ENCODE peak calls at places on chromosomes 13 and 19, in four cellular contexts. A is dorsolateral prefrontal cortex; Z is choroid plexus epithelial cell; B is CD8-positive, alpha-beta T cell. U is an unnamed sample.

GRCh38 chr19:7637374-7638256 is 705 bp downstream of the STXBP2 start:
- DNase-seq in Z (peak; percentile 47), B (no peak), A (no peak), U (peak; percentile 17)

GRCh38 chr13:97934590-97934989 is 18.9 kb upstream of the IPO5 start:
- DNase-seq in B (no peak), A (no peak), Z (no peak), U (peak; percentile 51)

GRCh38 chr19:55210120-55210493 is 806 bp upstream of the PTPRH start:
- DNase-seq in Z (peak; percentile 92), B (no peak), A (no peak), U (peak; percentile 90)

GRCh38 chr13:105920375-105920774 is 615.1 kb downstream of the EFNB2 start:
- DNase-seq in B (no peak), A (no peak), Z (peak; percentile 83), U (peak; percentile 59)

GRCh38 chr19:11551603-11552235 is 7.3 kb downstream of the ELOF1 start:
- DNase-seq in A (no peak), B (no peak), Z (no peak), U (no peak)

GRCh38 chr19:39247701-39248664 is 673 bp downstream of the IFNL4 start:
- DNase-seq in Z (no peak), B (no peak), A (no peak), U (peak; percentile 8)

GRCh38 chr13:41352935-41353801 is 42.1 kb downstream of the NAA16 start:
- DNase-seq in B (peak; percentile 67), Z (peak; percentile 73), A (no peak), U (peak; percentile 80)

GRCh38 chr13:110103026-110103425 is 203.9 kb downstream of the COL4A1 start:
- DNase-seq in B (no peak), Z (peak; percentile 52), A (no peak), U (no peak)

GRCh38 chr13:77678691-77679090 is 18.8 kb upstream of the SLAIN1 start:
- DNase-seq in B (no peak), A (no peak), Z (no peak), U (no peak)

GRCh38 chr13:30256713-30257432 is 50.5 kb downstream of the KATNAL1 start:
- DNase-seq in B (no peak), Z (peak; percentile 48), A (no peak), U (peak; percentile 25)

GRCh38 chr13:37791699-37792098 is 77.9 kb downstream of the TRPC4 start:
- DNase-seq in B (no peak), A (no peak), Z (no peak), U (peak; percentile 56)

GRCh38 chr19:33501957-33502356 is 19.6 kb downstream of the PEPD start:
- DNase-seq in Z (no peak), B (no peak), A (no peak), U (no peak)

GRCh38 chr19:38527466-38528136 is 90.2 kb downstream of the MAP4K1 start:
- DNase-seq in Z (no peak), A (no peak), B (no peak), U (no peak)

GRCh38 chr13:113904411-113904810 is 40.5 kb upstream of the GAS6 start:
- DNase-seq in B (peak; percentile 55), A (peak; percentile 62), Z (peak; percentile 48), U (peak; percentile 49)

GRCh38 chr19:58059681-58060080 is 599 bp downstream of the ZNF135 start:
- DNase-seq in Z (no peak), B (no peak), A (no peak), U (no peak)

GRCh38 chr19:17931532-17932191 is 1.2 kb upstream of the CCDC124 start:
- DNase-seq in A (no peak), Z (no peak), B (no peak), U (peak; percentile 23)

GRCh38 chr19:49835562-49835961 is 15.4 kb upstream of the PTOV1 start:
- DNase-seq in Z (no peak), A (no peak), B (no peak), U (no peak)

GRCh38 chr13:52084971-52085370 is 43.9 kb downstream of the NEK5 start:
- DNase-seq in A (no peak), B (no peak), Z (no peak), U (no peak)

GRCh38 chr19:35212241-35212640 is 16.3 kb downstream of the FAM187B start:
- DNase-seq in Z (no peak), B (no peak), A (no peak), U (no peak)

GRCh38 chr19:51131780-51132680 is 7.3 kb downstream of the SIGLEC9 start:
- DNase-seq in B (peak; percentile 75), A (peak; percentile 36), Z (peak; percentile 98), U (peak; percentile 86)

GRCh38 chr19:12140545-12141404 is 625 bp upstream of the ZNF20 start:
- DNase-seq in Z (peak; percentile 90), B (peak; percentile 89), A (peak; percentile 87), U (peak; percentile 88)

GRCh38 chr19:42286349-42287016 is 15.4 kb upstream of the PRR19 start:
- DNase-seq in A (no peak), B (no peak), Z (peak; percentile 65), U (peak; percentile 58)

GRCh38 chr13:28527629-28528028 is 32.7 kb upstream of the FLT1 start:
- DNase-seq in B (no peak), A (no peak), Z (no peak), U (no peak)

GRCh38 chr13:109803822-109804221 is 17.4 kb upstream of the IRS2 start:
- DNase-seq in A (no peak), Z (no peak), B (no peak), U (no peak)

GRCh38 chr13:24038846-24039330 is 121.6 kb upstream of the SPATA13 start:
- DNase-seq in Z (peak; percentile 49), A (no peak), B (no peak), U (no peak)

GRCh38 chr19:49862411-49863253 is 4.7 kb downstream of the PNKP start:
- DNase-seq in A (no peak), Z (no peak), B (no peak), U (no peak)

GRCh38 chr19:39792999-39793546 is 14.4 kb downstream of the LEUTX start:
- DNase-seq in B (peak; percentile 83), A (peak; percentile 75), Z (peak; percentile 85), U (peak; percentile 81)

GRCh38 chr19:16033136-16033530 is 43.2 kb upstream of the TPM4 start:
- DNase-seq in A (no peak), Z (no peak), B (no peak), U (no peak)

GRCh38 chr19:12314553-12314952 is 18.9 kb downstream of the ZNF563 start:
- DNase-seq in B (no peak), Z (no peak), A (no peak), U (no peak)

GRCh38 chr13:97856001-97856675 is 97.3 kb upstream of the IPO5 start:
- DNase-seq in B (no peak), Z (peak; percentile 82), A (peak; percentile 41), U (peak; percentile 36)

GRCh38 chr19:13839938-13840750 is 36.8 kb upstream of the NANOS3 start:
- DNase-seq in B (no peak), Z (no peak), A (no peak), U (no peak)

GRCh38 chr19:48663667-48664066 is 9.2 kb downstream of the NTN5 start:
- DNase-seq in B (no peak), Z (no peak), A (no peak), U (no peak)

GRCh38 chr13:27338816-27339215 is 68.2 kb downstream of the RASL11A start:
- DNase-seq in B (no peak), Z (no peak), A (no peak), U (no peak)

GRCh38 chr13:50576156-50576555 is 267.3 kb downstream of the DLEU7 start:
- DNase-seq in A (no peak), B (no peak), Z (no peak), U (no peak)

GRCh38 chr13:74770361-74770760 is 636.2 kb upstream of the KLF12 start:
- DNase-seq in A (no peak), B (no peak), Z (peak; percentile 86), U (peak; percentile 91)

GRCh38 chr19:3203754-3204645 is 18.3 kb downstream of the NCLN start:
- DNase-seq in A (no peak), Z (no peak), B (no peak), U (no peak)

GRCh38 chr19:56837492-56837891 is 3.0 kb downstream of the PEG3 start:
- DNase-seq in B (no peak), A (peak; percentile 84), Z (peak; percentile 22), U (peak; percentile 22)

GRCh38 chr19:33724723-33725060 is 72.0 kb upstream of the KCTD15 start:
- DNase-seq in B (no peak), Z (no peak), A (no peak), U (no peak)

U was measured in fibroblast of pulmonary artery.